ENCODE peak calls at places on chromosome 18, in ten cellular contexts. One of them, this sample, is unnamed.

GRCh38 chr18:53625997-53626599 is 598.4 kb downstream of the MBD2 start:
- DNase-seq in H54: no peak
- DNase-seq in ascending aorta: no peak
- DNase-seq in MV-4-11: no peak
- DNase-seq in WTC11: peak
- DNase-seq in H4: no peak
- DNase-seq in GM03348: no peak
- DNase-seq in heart left ventricle: peak
- DNase-seq in SW480: no peak
- DNase-seq in fibroblast of mammary gland: no peak
- DNase-seq in this sample: no peak

GRCh38 chr18:35875566-35875965 is 96.9 kb upstream of the RMP24 start:
- DNase-seq in heart left ventricle: no peak
- DNase-seq in GM03348: no peak
- DNase-seq in fibroblast of mammary gland: no peak
- DNase-seq in H4: no peak
- DNase-seq in H54: no peak
- DNase-seq in WTC11: no peak
- DNase-seq in SW480: no peak
- DNase-seq in ascending aorta: no peak
- DNase-seq in MV-4-11: no peak
- DNase-seq in this sample: no peak

GRCh38 chr18:12841070-12841469 is 43.0 kb downstream of the PTPN2 start:
- DNase-seq in GM03348: no peak
- DNase-seq in H54: no peak
- DNase-seq in MV-4-11: no peak
- DNase-seq in ascending aorta: no peak
- DNase-seq in H4: no peak
- DNase-seq in SW480: no peak
- DNase-seq in WTC11: no peak
- DNase-seq in fibroblast of mammary gland: no peak
- DNase-seq in heart left ventricle: no peak
- DNase-seq in this sample: no peak

GRCh38 chr18:36780748-36781147 is 48.1 kb downstream of the TPGS2 start:
- DNase-seq in H4: peak
- DNase-seq in MV-4-11: no peak
- DNase-seq in heart left ventricle: no peak
- DNase-seq in ascending aorta: no peak
- DNase-seq in SW480: peak
- DNase-seq in H54: no peak
- DNase-seq in WTC11: no peak
- DNase-seq in GM03348: no peak
- DNase-seq in fibroblast of mammary gland: peak
- DNase-seq in this sample: no peak

GRCh38 chr18:21769206-21769605 is 28.6 kb downstream of the MIB1 start:
- DNase-seq in WTC11: no peak
- DNase-seq in MV-4-11: no peak
- DNase-seq in heart left ventricle: no peak
- DNase-seq in SW480: no peak
- DNase-seq in ascending aorta: no peak
- DNase-seq in GM03348: no peak
- DNase-seq in fibroblast of mammary gland: peak
- DNase-seq in H4: no peak
- DNase-seq in H54: no peak
- DNase-seq in this sample: no peak

GRCh38 chr18:5542393-5543035 is 1.3 kb downstream of the EPB41L3 start:
- DNase-seq in WTC11: peak
- DNase-seq in fibroblast of mammary gland: peak
- DNase-seq in H54: no peak
- DNase-seq in H4: no peak
- DNase-seq in heart left ventricle: peak
- DNase-seq in GM03348: peak
- DNase-seq in ascending aorta: no peak
- DNase-seq in SW480: no peak
- DNase-seq in MV-4-11: peak
- DNase-seq in this sample: no peak

GRCh38 chr18:76593838-76594237 is 98.8 kb upstream of the ZNF516 start:
- DNase-seq in fibroblast of mammary gland: no peak
- DNase-seq in ascending aorta: no peak
- DNase-seq in WTC11: no peak
- DNase-seq in MV-4-11: peak
- DNase-seq in H4: no peak
- DNase-seq in SW480: no peak
- DNase-seq in H54: no peak
- DNase-seq in heart left ventricle: no peak
- DNase-seq in GM03348: no peak
- DNase-seq in this sample: no peak

GRCh38 chr18:66495844-66496243 is 108.0 kb downstream of the CDH19 start:
- DNase-seq in H4: peak
- DNase-seq in fibroblast of mammary gland: peak
- DNase-seq in ascending aorta: no peak
- DNase-seq in H54: no peak
- DNase-seq in WTC11: peak
- DNase-seq in heart left ventricle: peak
- DNase-seq in SW480: peak
- DNase-seq in GM03348: no peak
- DNase-seq in MV-4-11: peak
- DNase-seq in this sample: peak

GRCh38 chr18:78514910-78515670 is 464.5 kb upstream of the SALL3 start:
- DNase-seq in H54: no peak
- DNase-seq in SW480: no peak
- DNase-seq in fibroblast of mammary gland: no peak
- DNase-seq in H4: no peak
- DNase-seq in WTC11: no peak
- DNase-seq in GM03348: no peak
- DNase-seq in ascending aorta: peak
- DNase-seq in heart left ventricle: no peak
- DNase-seq in MV-4-11: no peak
- DNase-seq in this sample: no peak

GRCh38 chr18:51342815-51343214 is 145.3 kb upstream of the MEX3C start:
- DNase-seq in GM03348: no peak
- DNase-seq in heart left ventricle: no peak
- DNase-seq in H4: peak
- DNase-seq in SW480: peak
- DNase-seq in MV-4-11: no peak
- DNase-seq in ascending aorta: no peak
- DNase-seq in H54: no peak
- DNase-seq in fibroblast of mammary gland: peak
- DNase-seq in WTC11: no peak
- DNase-seq in this sample: peak

GRCh38 chr18:55587341-55588000 is 521 bp downstream of the TCF4 start:
- DNase-seq in WTC11: peak
- DNase-seq in GM03348: peak
- DNase-seq in H54: no peak
- DNase-seq in heart left ventricle: no peak
- DNase-seq in H4: peak
- DNase-seq in MV-4-11: no peak
- DNase-seq in SW480: no peak
- DNase-seq in fibroblast of mammary gland: peak
- DNase-seq in ascending aorta: no peak
- DNase-seq in this sample: peak

GRCh38 chr18:73614812-73615211 is 532.8 kb downstream of the FBXO15 start:
- DNase-seq in SW480: peak
- DNase-seq in WTC11: no peak
- DNase-seq in GM03348: peak
- DNase-seq in MV-4-11: no peak
- DNase-seq in ascending aorta: no peak
- DNase-seq in H4: peak
- DNase-seq in fibroblast of mammary gland: peak
- DNase-seq in H54: no peak
- DNase-seq in heart left ventricle: no peak
- DNase-seq in this sample: no peak

This sample was measured in occipital lobe.